ENCODE peak calls at places on chromosomes 13 and 19, in five cellular contexts. S, L, D, G and H are unnamed samples.
A peak's percentile ranks its signal among the peaks of the same experiment; 100 is the strongest.

GRCh38 chr13:36819811-36820140 is 754 bp downstream of the RFXAP start:
- DNase-seq in S (no peak), L (no peak), D (no peak), G (peak; percentile 29), H (no peak)

GRCh38 chr13:95191821-95192220 is 109.4 kb downstream of the ABCC4 start:
- DNase-seq in S (peak; percentile 5), L (peak; percentile 28), D (peak; percentile 13), G (peak; percentile 80), H (peak; percentile 32)

GRCh38 chr19:39831679-39832078 is 2.3 kb downstream of the DYRK1B start:
- DNase-seq in S (no peak), L (no peak), D (no peak), G (no peak), H (no peak)

GRCh38 chr19:12112238-12112637 is 27.9 kb downstream of the ZNF20 start:
- DNase-seq in S (no peak), L (no peak), D (no peak), G (no peak), H (no peak)

GRCh38 chr13:33349314-33349995 is 63.9 kb upstream of the STARD13 start:
- DNase-seq in S (no peak), L (no peak), D (no peak), G (peak; percentile 46), H (no peak)

GRCh38 chr19:5567360-5567970 is at the start of gene TINCR:
- DNase-seq in S (no peak), L (no peak), D (no peak), G (no peak), H (no peak)

GRCh38 chr13:89465366-89465765 is 1794.2 kb downstream of the SLITRK5 start:
- DNase-seq in S (no peak), L (peak; percentile 87), D (peak; percentile 69), G (no peak), H (no peak)

GRCh38 chr13:39038569-39038898 is 278 bp downstream of the NHLRC3 start:
- DNase-seq in S (no peak), L (peak; percentile 45), D (no peak), G (peak; percentile 15), H (no peak)

GRCh38 chr13:113034451-113035208 is 65.6 kb downstream of the MCF2L start:
- DNase-seq in S (peak; percentile 13), L (no peak), D (no peak), G (peak; percentile 56), H (no peak)

GRCh38 chr13:110254751-110255553 is 52.0 kb downstream of the COL4A1 start:
- DNase-seq in S (no peak), L (no peak), D (no peak), G (no peak), H (no peak)

GRCh38 chr19:29483944-29484581 is 41.7 kb upstream of the VSTM2B start:
- DNase-seq in S (no peak), L (no peak), D (no peak), G (no peak), H (no peak)

GRCh38 chr19:47541507-47541906 is 26.6 kb upstream of the NAPA start:
- DNase-seq in S (no peak), L (no peak), D (no peak), G (no peak), H (no peak)

GRCh38 chr19:6033744-6034264 is 55.9 kb upstream of the RANBP3 start:
- DNase-seq in S (no peak), L (no peak), D (no peak), G (no peak), H (no peak)

GRCh38 chr13:44230736-44231135 is 142.9 kb upstream of the SERP2 start:
- DNase-seq in S (no peak), L (no peak), D (no peak), G (no peak), H (no peak)